ENCODE peak calls at places on chromosome 21, in seven cellular contexts. Q is ascending aorta, N is cardiac muscle cell, E is astrocyte of the spinal cord, G is upper lobe of right lung, L is GM23338, K is fibroblast of mammary gland. M is an unnamed sample.
A peak's percentile ranks its signal among the peaks of the same experiment; 100 is the strongest.

GRCh38 chr21:30206551-30207251 is 9.2 kb downstream of the CLDN8 start:
- DNase-seq in K (peak; percentile 62), Q (no peak), L (no peak), G (no peak), N (peak; percentile 91), E (peak; percentile 5), M (peak; percentile 3)

GRCh38 chr21:36433011-36433709 is 46.8 kb downstream of the CLDN14 start:
- DNase-seq in Q (no peak), G (no peak), E (no peak), K (no peak), N (no peak), L (no peak), M (no peak)

GRCh38 chr21:36330904-36331303 is 10.9 kb downstream of the MORC3 start:
- DNase-seq in Q (no peak), N (peak; percentile 73), G (no peak), K (peak; percentile 65), E (peak; percentile 49), L (peak; percentile 62), M (peak; percentile 61)

GRCh38 chr21:35520302-35520701 is 471.2 kb upstream of the RUNX1 start:
- DNase-seq in Q (no peak), E (no peak), N (no peak), L (no peak), K (no peak), G (no peak), M (no peak)

GRCh38 chr21:33541756-33542639 is at the start of gene GART:
- DNase-seq in K (peak; percentile 63), Q (peak; percentile 25), G (peak; percentile 94), E (peak; percentile 77), L (peak; percentile 94), N (peak; percentile 82), M (peak; percentile 74)

GRCh38 chr21:33821580-33822322 is 93.9 kb downstream of the ATP5PO start:
- DNase-seq in G (no peak), N (peak; percentile 40), E (no peak), Q (no peak), K (no peak), L (no peak), M (no peak)

GRCh38 chr21:43603641-43604504 is 55.4 kb downstream of the HSF2BP start:
- DNase-seq in G (no peak), E (peak; percentile 59), N (peak; percentile 46), Q (no peak), K (peak; percentile 92), L (no peak), M (peak; percentile 75)

GRCh38 chr21:40466893-40467483 is 380.0 kb downstream of the DSCAM start:
- DNase-seq in N (no peak), G (no peak), K (peak; percentile 0), Q (no peak), L (peak; percentile 32), E (peak; percentile 39), M (peak; percentile 0)

GRCh38 chr21:41837756-41838297 is 41.3 kb downstream of the PRDM15 start:
- DNase-seq in K (no peak), N (no peak), E (no peak), G (peak; percentile 42), Q (no peak), L (no peak), M (no peak)

GRCh38 chr21:34890724-34891609 is 158.1 kb downstream of the RUNX1 start:
- DNase-seq in Q (no peak), N (peak; percentile 56), E (peak; percentile 74), K (no peak), G (no peak), L (peak; percentile 75), M (peak; percentile 57)

GRCh38 chr21:42677339-42678117 is 24.1 kb downstream of the PDE9A start:
- DNase-seq in K (peak; percentile 73), E (peak; percentile 84), L (no peak), N (peak; percentile 83), G (no peak), Q (no peak), M (no peak)

GRCh38 chr21:46159390-46159789 is 4.0 kb upstream of the FTCD start:
- DNase-seq in L (no peak), N (no peak), Q (no peak), K (no peak), E (no peak), G (peak; percentile 39), M (no peak)

GRCh38 chr21:46160563-46161179 is 5.3 kb upstream of the FTCD start:
- DNase-seq in Q (no peak), E (no peak), L (no peak), G (no peak), N (peak; percentile 43), K (no peak), M (no peak)

GRCh38 chr21:46161180-46161799 is 5.9 kb upstream of the FTCD start:
- DNase-seq in K (no peak), Q (no peak), G (no peak), E (no peak), L (no peak), N (no peak), M (no peak)

GRCh38 chr21:46158666-46159300 is 3.4 kb upstream of the FTCD start:
- DNase-seq in G (peak; percentile 52), E (no peak), L (no peak), N (no peak), K (no peak), Q (no peak), M (no peak)

DNA sequence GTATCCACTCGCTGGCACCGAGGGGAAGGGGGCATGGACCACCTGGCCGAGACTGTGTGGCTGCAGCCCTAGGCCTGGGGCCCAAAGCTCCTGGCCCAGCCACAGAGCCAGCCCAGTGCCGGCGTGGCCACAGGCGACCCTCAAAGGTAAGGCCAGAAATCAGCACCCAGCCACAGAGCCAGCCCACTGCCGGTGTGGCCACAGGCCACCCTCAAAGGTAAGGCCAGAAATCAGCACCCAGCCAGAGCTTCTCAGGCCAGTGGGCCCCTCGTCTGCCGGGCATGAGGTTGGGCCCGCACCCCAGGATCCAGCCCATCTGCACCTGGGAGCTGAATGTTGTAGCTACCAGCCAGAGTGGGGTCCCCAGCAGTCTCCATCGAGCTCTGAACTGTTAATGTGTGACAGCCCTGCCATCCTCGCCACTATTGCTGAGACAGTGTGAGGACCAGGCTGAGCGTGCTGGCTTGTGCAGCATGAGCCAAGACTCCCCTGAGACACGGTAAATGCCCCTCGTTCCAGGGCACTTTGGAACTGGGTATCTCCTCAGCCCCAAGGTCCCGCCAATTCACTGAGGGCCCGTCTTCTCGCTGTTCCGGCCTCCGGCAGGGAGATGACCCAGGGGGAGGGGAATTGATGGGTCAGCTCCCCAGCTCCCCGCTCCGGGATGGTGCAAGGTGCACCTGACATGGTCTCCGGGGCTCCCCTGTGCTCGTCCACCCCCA is 4.6 kb upstream of the FTCD start:
- DNase-seq in E (no peak), Q (no peak), K (no peak), N (no peak), L (no peak), G (no peak), M (no peak)
- TF ChIP-seq CTCF in E (no peak), Q (no peak), K (no peak), N (no peak), L (no peak), G (no peak), M (no peak)

GRCh38 chr21:45555557-45556301 is 13.5 kb upstream of the SLC19A1 start:
- DNase-seq in Q (no peak), L (peak; percentile 89), N (peak; percentile 86), G (peak; percentile 88), K (peak; percentile 81), E (no peak), M (peak; percentile 61)
- H3K4me3 ChIP-seq in Q (peak overlapping the region; percentile 65), L (peak overlapping the region; percentile 53), N (peak overlapping the region; percentile 38), G (peak overlapping the region; percentile 49), K (peak overlapping the region; percentile 40), E (no peak overlapping the region), M (peak overlapping the region; percentile 50)

GRCh38 chr21:45439171-45439872 is 34.4 kb downstream of the COL18A1 start:
- DNase-seq in E (peak; percentile 90), G (peak; percentile 89), N (peak; percentile 94), L (peak; percentile 90), K (peak; percentile 93), Q (no peak), M (peak; percentile 85)
- TF ChIP-seq CTCF in E (peak; percentile 89), G (peak; percentile 98), N (peak; percentile 90), L (peak; percentile 78), K (peak; percentile 72), Q (peak; percentile 92), M (peak; percentile 90)

GRCh38 chr21:26055010-26055409 is 115.6 kb downstream of the APP start:
- DNase-seq in K (no peak), L (no peak), E (no peak), Q (no peak), G (no peak), N (no peak), M (no peak)
- H3K4me3 ChIP-seq in K (no peak overlapping the region), L (no peak overlapping the region), E (no peak overlapping the region), Q (no peak overlapping the region), G (no peak overlapping the region), N (no peak overlapping the region), M (no peak overlapping the region)